ENCODE peak calls at places on chromosome 19, in four cellular contexts. One of them, this sample, is unnamed.

GRCh38 chr19:48117515-48118330 is 7.1 kb upstream of the PLA2G4C start:
- DNase-seq in HL-60: no peak
- DNase-seq in glutamatergic neuron: no peak
- DNase-seq in A549: no peak
- DNase-seq in this sample: no peak

GRCh38 chr19:10255358-10255757 is 3.3 kb downstream of the MRPL4 start:
- DNase-seq in A549: no peak
- DNase-seq in glutamatergic neuron: no peak
- DNase-seq in HL-60: no peak
- DNase-seq in this sample: no peak

GRCh38 chr19:1868971-1869370 is 5.6 kb upstream of the KLF16 start:
- DNase-seq in glutamatergic neuron: no peak
- DNase-seq in A549: no peak
- DNase-seq in HL-60: no peak
- DNase-seq in this sample: no peak

GRCh38 chr19:410243-410781 is 1.4 kb upstream of the C2CD4C start:
- DNase-seq in glutamatergic neuron: peak
- DNase-seq in A549: no peak
- DNase-seq in HL-60: no peak
- DNase-seq in this sample: no peak

GRCh38 chr19:10603873-10604459 is 16.9 kb upstream of the AP1M2 start:
- DNase-seq in A549: no peak
- DNase-seq in glutamatergic neuron: no peak
- DNase-seq in HL-60: no peak
- DNase-seq in this sample: peak

GRCh38 chr19:41537789-41538188 is 38.2 kb upstream of the CEACAM21 start:
- DNase-seq in glutamatergic neuron: no peak
- DNase-seq in A549: no peak
- DNase-seq in HL-60: no peak
- DNase-seq in this sample: peak

GRCh38 chr19:13029893-13030292 is 34.6 kb downstream of the NFIX start:
- DNase-seq in A549: no peak
- DNase-seq in HL-60: no peak
- DNase-seq in glutamatergic neuron: no peak
- DNase-seq in this sample: peak

GRCh38 chr19:7417671-7418324 is 69.1 kb downstream of the ARHGEF18 start:
- DNase-seq in HL-60: no peak
- DNase-seq in glutamatergic neuron: no peak
- DNase-seq in A549: no peak
- DNase-seq in this sample: no peak

GRCh38 chr19:7789447-7789846 is 26.4 kb downstream of the CLEC4M start:
- DNase-seq in A549: no peak
- DNase-seq in HL-60: no peak
- DNase-seq in glutamatergic neuron: no peak
- DNase-seq in this sample: peak

GRCh38 chr19:35644987-35645679 is 3.0 kb upstream of the COX6B1 start:
- DNase-seq in A549: peak
- DNase-seq in HL-60: peak
- DNase-seq in glutamatergic neuron: peak
- DNase-seq in this sample: peak

GRCh38 chr19:50780753-50781480 is 9.3 kb upstream of the ACP4 start:
- DNase-seq in HL-60: no peak
- DNase-seq in A549: no peak
- DNase-seq in glutamatergic neuron: peak
- DNase-seq in this sample: no peak

GRCh38 chr19:373391-374182 is 29.0 kb upstream of the MIER2 start:
- DNase-seq in HL-60: no peak
- DNase-seq in glutamatergic neuron: no peak
- DNase-seq in A549: no peak
- DNase-seq in this sample: no peak

GRCh38 chr19:35959040-35959967 is 23.1 kb downstream of the LRFN3 start:
- DNase-seq in glutamatergic neuron: peak
- DNase-seq in A549: no peak
- DNase-seq in HL-60: no peak
- DNase-seq in this sample: peak

GRCh38 chr19:980133-980998 is 3.8 kb upstream of the WDR18 start:
- DNase-seq in glutamatergic neuron: peak
- DNase-seq in A549: no peak
- DNase-seq in HL-60: no peak
- DNase-seq in this sample: no peak

GRCh38 chr19:6801397-6802086 is 29.0 kb downstream of the VAV1 start:
- DNase-seq in A549: peak
- DNase-seq in glutamatergic neuron: no peak
- DNase-seq in HL-60: peak
- DNase-seq in this sample: peak

GRCh38 chr19:42596391-42597071 is 1.8 kb upstream of the CEACAM8 start:
- DNase-seq in A549: peak
- DNase-seq in HL-60: peak
- DNase-seq in glutamatergic neuron: peak
- DNase-seq in this sample: peak

GRCh38 chr19:57978586-57979289 is 4.4 kb upstream of the C19orf18 start:
- DNase-seq in A549: no peak
- DNase-seq in HL-60: no peak
- DNase-seq in glutamatergic neuron: no peak
- DNase-seq in this sample: no peak

GRCh38 chr19:39154626-39155100 is 29.1 kb downstream of the PAK4 start:
- DNase-seq in A549: peak
- DNase-seq in glutamatergic neuron: no peak
- DNase-seq in HL-60: no peak
- DNase-seq in this sample: no peak

GRCh38 chr19:48454150-48454730 is 1.1 kb upstream of the KCNJ14 start:
- DNase-seq in HL-60: no peak
- DNase-seq in glutamatergic neuron: no peak
- DNase-seq in A549: no peak
- DNase-seq in this sample: no peak

GRCh38 chr19:29708553-29709439 is 6.3 kb downstream of the C19orf12 start:
- DNase-seq in A549: no peak
- DNase-seq in glutamatergic neuron: no peak
- DNase-seq in HL-60: no peak
- DNase-seq in this sample: no peak

GRCh38 chr19:12773571-12773970 is 1.8 kb downstream of the HOOK2 start:
- DNase-seq in A549: no peak
- DNase-seq in glutamatergic neuron: no peak
- DNase-seq in HL-60: no peak
- DNase-seq in this sample: no peak

GRCh38 chr19:15936173-15936572 is 1.8 kb upstream of the CYP4F11 start:
- DNase-seq in A549: no peak
- DNase-seq in HL-60: no peak
- DNase-seq in glutamatergic neuron: no peak
- DNase-seq in this sample: no peak

GRCh38 chr19:38653028-38653571 is 5.7 kb downstream of the ACTN4 start:
- DNase-seq in glutamatergic neuron: no peak
- DNase-seq in A549: no peak
- DNase-seq in HL-60: no peak
- DNase-seq in this sample: no peak

GRCh38 chr19:46976845-46977320 is 42.8 kb upstream of the NPAS1 start:
- DNase-seq in glutamatergic neuron: no peak
- DNase-seq in HL-60: no peak
- DNase-seq in A549: no peak
- DNase-seq in this sample: no peak

GRCh38 chr19:55173717-55174409 is 6.2 kb downstream of the SYT5 start:
- DNase-seq in A549: peak
- DNase-seq in glutamatergic neuron: peak
- DNase-seq in HL-60: no peak
- DNase-seq in this sample: peak

GRCh38 chr19:17679526-17680234 is 8.5 kb downstream of the UNC13A start:
- DNase-seq in glutamatergic neuron: no peak
- DNase-seq in HL-60: no peak
- DNase-seq in A549: no peak
- DNase-seq in this sample: no peak

GRCh38 chr19:17673937-17674799 is 14.0 kb downstream of the UNC13A start:
- DNase-seq in A549: no peak
- DNase-seq in HL-60: no peak
- DNase-seq in glutamatergic neuron: no peak
- DNase-seq in this sample: no peak

GRCh38 chr19:17676295-17676694 is 11.9 kb downstream of the UNC13A start:
- DNase-seq in glutamatergic neuron: no peak
- DNase-seq in HL-60: no peak
- DNase-seq in A549: no peak
- DNase-seq in this sample: no peak

GRCh38 chr19:17678836-17679235 is 9.3 kb downstream of the UNC13A start:
- DNase-seq in glutamatergic neuron: no peak
- DNase-seq in A549: no peak
- DNase-seq in HL-60: no peak
- DNase-seq in this sample: no peak

DNA sequence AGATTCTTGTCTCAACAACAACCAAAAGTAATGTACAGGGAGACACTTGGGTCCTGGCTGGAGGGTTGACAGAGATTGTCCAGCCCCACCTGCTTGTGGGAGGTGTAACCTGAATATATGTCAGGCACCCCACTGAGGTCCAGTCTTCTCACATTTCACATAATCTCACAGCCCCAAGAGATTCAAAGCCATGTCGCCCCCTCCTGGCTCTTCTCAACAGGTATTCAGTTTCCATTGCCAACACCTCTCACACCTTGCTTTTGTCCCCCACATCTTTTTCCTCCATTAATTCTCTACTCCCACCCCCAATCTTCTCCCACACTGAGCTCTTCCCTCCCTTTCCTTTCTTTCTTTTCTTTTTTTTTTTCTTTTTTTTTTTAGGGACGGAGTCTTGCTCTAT is 11.2 kb downstream of the UNC13A start:
- DNase-seq in A549: no peak
- DNase-seq in HL-60: no peak
- DNase-seq in glutamatergic neuron: no peak
- DNase-seq in this sample: peak
- TF ChIP-seq CTCF in A549: no peak
- TF ChIP-seq CTCF in HL-60: no peak
- TF ChIP-seq CTCF in glutamatergic neuron: no peak
- TF ChIP-seq CTCF in this sample: no peak

GRCh38 chr19:45929247-45929646 is 14.7 kb upstream of the NANOS2 start:
- DNase-seq in HL-60: no peak
- DNase-seq in A549: no peak
- DNase-seq in glutamatergic neuron: no peak
- DNase-seq in this sample: no peak

GRCh38 chr19:45924891-45925447 is 10.4 kb upstream of the NANOS2 start:
- DNase-seq in glutamatergic neuron: no peak
- DNase-seq in A549: no peak
- DNase-seq in HL-60: no peak
- DNase-seq in this sample: no peak

GRCh38 chr19:45931055-45931454 is 16.5 kb upstream of the NANOS2 start:
- DNase-seq in HL-60: no peak
- DNase-seq in glutamatergic neuron: no peak
- DNase-seq in A549: no peak
- DNase-seq in this sample: no peak

GRCh38 chr19:45922281-45922680 is 7.7 kb upstream of the NANOS2 start:
- DNase-seq in HL-60: no peak
- DNase-seq in A549: peak
- DNase-seq in glutamatergic neuron: no peak
- DNase-seq in this sample: peak

DNA sequence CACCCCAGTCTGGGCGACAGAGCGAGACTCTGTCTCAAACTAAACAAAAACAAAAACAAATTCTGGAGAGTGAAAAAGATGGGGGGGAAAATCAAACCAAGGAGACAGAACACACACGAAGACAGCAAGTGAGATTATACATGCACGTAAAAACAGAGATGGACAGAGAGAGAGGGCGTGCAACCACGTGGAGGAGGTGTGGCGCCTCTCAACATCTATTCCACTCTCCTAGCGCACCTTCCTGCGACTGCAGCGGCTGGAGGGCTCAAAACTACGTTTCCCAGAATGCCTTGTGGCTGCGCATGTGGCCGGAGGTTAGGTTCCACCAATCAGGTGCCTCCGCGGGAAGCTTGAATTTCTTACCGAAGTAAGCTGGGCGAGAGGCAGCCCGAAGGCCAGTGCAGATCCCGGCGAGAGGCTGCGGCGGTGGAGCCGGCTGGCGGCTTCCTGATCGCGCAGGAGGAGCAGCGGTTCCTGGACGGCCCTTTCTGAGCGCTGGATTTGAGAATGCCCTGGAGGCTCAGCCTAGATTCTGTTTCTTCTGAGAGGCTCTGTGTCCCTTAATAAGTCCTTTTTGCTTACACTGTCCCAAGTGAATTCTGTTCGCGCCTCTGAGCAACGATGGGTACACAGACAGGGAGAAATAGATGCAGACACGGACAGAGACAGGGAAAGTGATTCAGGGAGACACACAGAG is 13.1 kb upstream of the NANOS2 start:
- DNase-seq in A549: peak
- DNase-seq in HL-60: peak
- DNase-seq in glutamatergic neuron: peak
- DNase-seq in this sample: peak
- TF ChIP-seq CTCF in A549: peak
- TF ChIP-seq CTCF in HL-60: no peak
- TF ChIP-seq CTCF in glutamatergic neuron: no peak
- TF ChIP-seq CTCF in this sample: no peak

GRCh38 chr19:33397536-33398360 is 24.2 kb downstream of the CEBPG start:
- DNase-seq in HL-60: no peak
- DNase-seq in glutamatergic neuron: peak
- DNase-seq in A549: no peak
- DNase-seq in this sample: no peak
- TF ChIP-seq CTCF in HL-60: peak
- TF ChIP-seq CTCF in glutamatergic neuron: peak
- TF ChIP-seq CTCF in A549: no peak
- TF ChIP-seq CTCF in this sample: no peak

GRCh38 chr19:19113040-19113541 is 25.2 kb downstream of the TMEM161A start:
- DNase-seq in HL-60: no peak
- DNase-seq in glutamatergic neuron: peak
- DNase-seq in A549: no peak
- DNase-seq in this sample: peak

GRCh38 chr19:19109601-19110000 is 28.7 kb downstream of the TMEM161A start:
- DNase-seq in glutamatergic neuron: no peak
- DNase-seq in HL-60: no peak
- DNase-seq in A549: no peak
- DNase-seq in this sample: no peak

GRCh38 chr19:19111138-19111835 is 27.0 kb downstream of the TMEM161A start:
- DNase-seq in A549: no peak
- DNase-seq in HL-60: no peak
- DNase-seq in glutamatergic neuron: no peak
- DNase-seq in this sample: no peak

GRCh38 chr19:19111967-19112580 is 26.2 kb downstream of the TMEM161A start:
- DNase-seq in glutamatergic neuron: no peak
- DNase-seq in HL-60: no peak
- DNase-seq in A549: no peak
- DNase-seq in this sample: no peak

DNA sequence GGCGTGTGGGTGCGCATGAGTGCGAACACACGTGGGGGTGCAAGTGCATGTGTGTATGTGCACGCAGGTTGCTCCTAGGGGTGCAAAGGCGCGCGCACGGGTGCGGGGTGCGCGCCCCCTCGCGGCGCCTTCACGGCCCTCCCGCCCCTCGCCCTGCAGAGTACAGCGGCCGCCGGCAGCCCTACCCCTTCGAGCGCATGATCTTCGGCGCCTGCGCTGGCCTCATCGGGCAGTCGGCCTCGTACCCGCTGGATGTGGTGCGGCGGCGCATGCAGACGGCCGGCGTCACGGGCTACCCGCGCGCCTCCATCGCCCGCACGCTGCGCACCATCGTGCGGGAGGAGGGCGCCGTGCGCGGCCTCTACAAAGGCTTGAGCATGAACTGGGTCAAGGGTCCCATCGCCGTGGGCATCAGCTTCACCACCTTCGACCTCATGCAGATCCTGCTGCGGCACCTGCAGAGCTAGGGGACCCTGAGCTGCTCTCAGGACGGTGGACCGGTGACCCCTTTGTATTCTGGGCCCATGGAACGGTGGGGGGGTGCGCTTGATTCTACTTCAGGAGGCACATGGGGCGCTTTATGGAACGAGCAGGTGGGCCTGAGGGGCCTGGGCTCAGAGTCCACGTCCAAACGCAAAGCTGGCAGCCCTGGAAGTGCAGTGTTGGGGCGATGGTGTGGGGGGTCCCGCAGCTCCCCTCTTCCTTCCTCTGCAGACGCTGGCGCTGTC is 27.7 kb downstream of the TMEM161A start:
- DNase-seq in A549: no peak
- DNase-seq in HL-60: peak
- DNase-seq in glutamatergic neuron: peak
- DNase-seq in this sample: peak
- TF ChIP-seq CTCF in A549: no peak
- TF ChIP-seq CTCF in HL-60: peak
- TF ChIP-seq CTCF in glutamatergic neuron: peak
- TF ChIP-seq CTCF in this sample: peak